ENCODE peak calls at places on chromosomes 6 and 20, in four cellular contexts. W is mesendoderm, B is H1, V is H9. U is an unnamed sample.

GRCh38 chr6:154386848-154387717 is 30.5 kb upstream of the IPCEF1 start:
- DNase-seq in W (no peak), B (no peak), V (no peak), U (peak; percentile 97)

GRCh38 chr6:84027340-84028183 is 6.0 kb upstream of the MRAP2 start:
- DNase-seq in W (no peak), B (no peak), V (no peak), U (peak; percentile 21)

GRCh38 chr6:107612762-107613415 is 123.0 kb downstream of the SOBP start:
- DNase-seq in W (no peak), B (no peak), V (no peak), U (no peak)

GRCh38 chr20:44151621-44152416 is 35.2 kb downstream of the JPH2 start:
- DNase-seq in W (peak; percentile 66), B (no peak), V (no peak), U (no peak)

GRCh38 chr6:78525961-78526360 is 341.4 kb upstream of the IRAK1BP1 start:
- DNase-seq in W (no peak), B (no peak), V (no peak), U (no peak)

GRCh38 chr20:53642196-53643030 is 48.8 kb upstream of the ZNF217 start:
- DNase-seq in W (peak; percentile 56), B (no peak), V (no peak), U (peak; percentile 50)

GRCh38 chr6:73086726-73087125 is 138.6 kb downstream of the KHDC1L start:
- DNase-seq in W (no peak), B (no peak), V (no peak), U (no peak)

GRCh38 chr20:50577175-50578018 is 67.2 kb downstream of the PTPN1 start:
- DNase-seq in W (no peak), B (no peak), V (no peak), U (no peak)

GRCh38 chr6:35624341-35625070 is 64.2 kb downstream of the FKBP5 start:
- DNase-seq in W (peak; percentile 58), B (no peak), V (no peak), U (peak; percentile 27)

GRCh38 chr6:69866351-69867074 is at the start of gene COL19A1:
- DNase-seq in W (peak; percentile 55), B (no peak), V (peak; percentile 56), U (no peak)

GRCh38 chr6:69867075-69867911 is 937 bp downstream of the COL19A1 start:
- DNase-seq in W (peak; percentile 81), B (no peak), V (peak; percentile 62), U (peak; percentile 0)

GRCh38 chr6:69861986-69862385 is 4.4 kb upstream of the COL19A1 start:
- DNase-seq in W (peak; percentile 39), B (no peak), V (no peak), U (no peak)

GRCh38 chr6:69863766-69864165 is 2.6 kb upstream of the COL19A1 start:
- DNase-seq in W (no peak), B (no peak), V (no peak), U (no peak)

GRCh38 chr6:69865126-69865525 is 1.2 kb upstream of the COL19A1 start:
- DNase-seq in W (no peak), B (no peak), V (no peak), U (peak; percentile 39)
- H4K5ac ChIP-seq in W (no peak overlapping the region), B (no peak overlapping the region), V (no peak overlapping the region), U (no peak overlapping the region)

GRCh38 chr6:41429506-41430504 is 94.4 kb downstream of the NCR2 start:
- DNase-seq in W (no peak), B (no peak), V (no peak), U (no peak)

GRCh38 chr6:41426888-41427641 is 91.7 kb downstream of the NCR2 start:
- DNase-seq in W (no peak), B (no peak), V (no peak), U (no peak)

GRCh38 chr6:41427642-41428401 is 92.4 kb downstream of the NCR2 start:
- DNase-seq in W (peak; percentile 41), B (peak; percentile 73), V (peak; percentile 82), U (no peak)

GRCh38 chr6:41428995-41429417 is 93.6 kb downstream of the NCR2 start:
- DNase-seq in W (peak; percentile 66), B (no peak), V (no peak), U (peak; percentile 18)

GRCh38 chr6:41428402-41428994 is 93.1 kb downstream of the NCR2 start:
- DNase-seq in W (no peak), B (no peak), V (no peak), U (no peak)
- H3K4me2 ChIP-seq in W (no peak overlapping the region), B (peak overlapping the region; percentile 86), V (peak overlapping the region; percentile 83), U (peak overlapping the region; percentile 43)

GRCh38 chr20:25037288-25038102 is 20.4 kb downstream of the ACSS1 start:
- DNase-seq in W (no peak), B (no peak), V (no peak), U (no peak)
- H4K5ac ChIP-seq in W (no peak overlapping the region), B (no peak overlapping the region), V (no peak overlapping the region), U (no peak overlapping the region)

DNA sequence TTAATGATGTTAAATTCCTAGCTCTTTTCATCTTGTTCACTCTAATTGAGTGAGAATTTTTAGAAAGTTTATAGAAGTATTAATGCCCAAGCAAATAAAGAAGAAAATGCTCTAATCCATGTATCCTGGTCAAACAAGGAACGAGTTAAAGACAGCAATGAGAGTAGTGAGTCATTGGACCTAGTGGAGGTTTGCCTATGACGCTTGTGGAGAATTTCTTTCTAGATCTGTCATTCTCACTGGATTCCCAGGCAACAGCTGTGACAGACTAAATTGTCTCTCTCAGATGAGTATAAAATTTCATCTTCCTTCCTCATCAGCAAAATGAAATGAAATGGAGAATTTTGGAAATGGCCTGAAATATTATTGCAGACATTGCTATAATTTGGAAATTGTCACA is 127.9 kb downstream of the COL19A1 start:
- DNase-seq in W (no peak), B (no peak), V (no peak), U (no peak)
- H3K4me2 ChIP-seq in W (no peak overlapping the region), B (no peak overlapping the region), V (no peak overlapping the region), U (no peak overlapping the region)

GRCh38 chr6:119481098-119481497 is 131.5 kb upstream of the MAN1A1 start:
- DNase-seq in W (no peak), B (no peak), V (no peak), U (no peak)
- H4K5ac ChIP-seq in W (no peak overlapping the region), B (no peak overlapping the region), V (no peak overlapping the region), U (no peak overlapping the region)

GRCh38 chr6:49552596-49552995 is 2.1 kb downstream of the C6orf141 start:
- DNase-seq in W (peak; percentile 26), B (no peak), V (no peak), U (no peak)

GRCh38 chr6:49550413-49551125 is at the start of gene C6orf141:
- DNase-seq in W (peak; percentile 83), B (peak; percentile 74), V (peak; percentile 90), U (no peak)

GRCh38 chr6:49553353-49553752 is 2.9 kb downstream of the C6orf141 start:
- DNase-seq in W (no peak), B (no peak), V (no peak), U (peak; percentile 1)

GRCh38 chr6:49551126-49551865 is 828 bp downstream of the C6orf141 start:
- DNase-seq in W (peak; percentile 55), B (peak; percentile 51), V (peak; percentile 54), U (no peak)

DNA sequence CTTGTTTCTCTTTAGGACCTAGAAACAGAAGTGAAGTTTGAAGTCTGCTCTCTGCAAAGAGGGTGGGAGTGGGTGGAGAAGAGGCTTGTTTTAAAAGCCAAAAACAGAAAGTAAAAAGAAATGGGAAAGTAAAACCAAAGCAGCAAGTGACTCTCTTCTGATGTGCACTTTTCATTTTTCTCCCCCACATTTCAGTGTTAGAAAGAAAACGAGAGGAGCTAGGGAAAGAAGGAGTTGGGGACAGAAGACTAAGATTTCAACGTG is 1.3 kb downstream of the C6orf141 start:
- DNase-seq in W (no peak), B (no peak), V (no peak), U (no peak)
- H3K4me2 ChIP-seq in W (no peak overlapping the region), B (peak overlapping the region; percentile 95), V (peak overlapping the region; percentile 84), U (no peak overlapping the region)